ENCODE peak calls at places on chromosomes 16 and 17, in nine cellular contexts. P is heart right ventricle; D is heart left ventricle; J is CD4-positive, alpha-beta T cell; K is tibial nerve; G is cardiac muscle cell; L is BE2C; H is fibroblast of lung; N is PC-9. I is an unnamed sample.
A peak's percentile ranks its signal among the peaks of the same experiment; 100 is the strongest.

GRCh38 chr16:7364054-7364407 is 31.4 kb downstream of the RBFOX1 start:
- DNase-seq in P (no peak), N (no peak), H (no peak), G (no peak), K (no peak), J (no peak), D (no peak), L (no peak), I (no peak)

GRCh38 chr17:14919580-14920160 is 345.5 kb downstream of the PMP22 start:
- DNase-seq in J (no peak), L (no peak), G (no peak), D (no peak), P (no peak), H (no peak), N (no peak), K (no peak), I (no peak)

GRCh38 chr17:51035436-51035835 is 85.2 kb downstream of the SPAG9 start:
- DNase-seq in K (no peak), H (peak; percentile 31), P (no peak), J (no peak), G (peak; percentile 14), L (no peak), D (no peak), N (no peak), I (peak; percentile 74)

GRCh38 chr16:11977206-11978041 is 890 bp downstream of the SNX29 start:
- DNase-seq in J (no peak), L (no peak), P (peak; percentile 23), H (peak; percentile 66), K (peak; percentile 19), G (no peak), N (peak; percentile 48), D (no peak), I (peak; percentile 87)

GRCh38 chr16:118857-119256 is 19.6 kb downstream of the NPRL3 start:
- DNase-seq in H (no peak), L (no peak), P (no peak), D (no peak), G (no peak), J (no peak), K (no peak), N (no peak), I (no peak)

GRCh38 chr17:41666336-41666680 is 22.4 kb upstream of the EIF1 start:
- DNase-seq in G (no peak), D (peak; percentile 60), P (no peak), N (peak; percentile 36), K (no peak), H (peak; percentile 46), J (peak; percentile 65), L (peak; percentile 63), I (no peak)

GRCh38 chr17:50919321-50920040 is 53.3 kb upstream of the TOB1 start:
- DNase-seq in G (peak; percentile 86), L (peak; percentile 97), D (peak; percentile 92), P (peak; percentile 93), H (peak; percentile 79), K (peak; percentile 64), J (peak; percentile 92), N (peak; percentile 95), I (peak; percentile 94)

GRCh38 chr17:73710095-73710592 is 65.9 kb upstream of the SDK2 start:
- DNase-seq in N (no peak), G (peak; percentile 85), J (peak; percentile 49), L (peak; percentile 83), H (peak; percentile 49), K (peak; percentile 85), P (peak; percentile 72), D (peak; percentile 77), I (no peak)

GRCh38 chr17:15092762-15093161 is 172.4 kb downstream of the PMP22 start:
- DNase-seq in G (no peak), N (no peak), L (no peak), H (peak; percentile 32), D (no peak), P (no peak), J (no peak), K (no peak), I (peak; percentile 29)

GRCh38 chr17:67615011-67615561 is 102.7 kb upstream of the NOL11 start:
- DNase-seq in N (no peak), H (no peak), L (no peak), D (no peak), K (no peak), G (no peak), J (no peak), P (no peak), I (no peak)

GRCh38 chr17:75325827-75326586 is 36.8 kb upstream of the SLC25A19 start:
- DNase-seq in D (no peak), G (no peak), J (no peak), N (no peak), P (no peak), L (no peak), K (no peak), H (no peak), I (peak; percentile 75)

GRCh38 chr17:56624315-56624714 is 30.8 kb downstream of the NOG start:
- DNase-seq in N (no peak), G (peak; percentile 35), L (no peak), J (no peak), P (no peak), D (no peak), H (no peak), K (no peak), I (no peak)

GRCh38 chr17:68458260-68459029 is 1.1 kb upstream of the WIPI1 start:
- DNase-seq in P (no peak), G (no peak), J (no peak), H (no peak), L (no peak), K (no peak), D (no peak), N (no peak), I (no peak)

GRCh38 chr17:39939031-39939430 is 11.5 kb downstream of the LRRC3C start:
- DNase-seq in N (no peak), L (no peak), D (no peak), H (no peak), G (no peak), P (no peak), K (no peak), J (no peak), I (no peak)

GRCh38 chr16:66273644-66274334 is 92.7 kb upstream of the CDH5 start:
- DNase-seq in K (peak; percentile 29), H (peak; percentile 35), D (no peak), L (no peak), J (no peak), P (no peak), N (no peak), G (no peak), I (peak; percentile 42)

GRCh38 chr16:66272461-66272860 is 94.0 kb upstream of the CDH5 start:
- DNase-seq in J (no peak), L (no peak), G (no peak), N (no peak), D (no peak), P (no peak), K (no peak), H (no peak), I (no peak)

GRCh38 chr16:66275795-66276428 is 90.6 kb upstream of the CDH5 start:
- DNase-seq in D (no peak), J (no peak), H (peak; percentile 78), P (no peak), N (peak; percentile 63), K (peak; percentile 33), L (peak; percentile 63), G (peak; percentile 68), I (peak; percentile 76)

GRCh38 chr16:66273036-66273435 is 93.5 kb upstream of the CDH5 start:
- DNase-seq in P (no peak), J (no peak), N (no peak), K (no peak), G (no peak), H (no peak), D (no peak), L (no peak), I (no peak)

GRCh38 chr16:66274335-66275110 is 92.0 kb upstream of the CDH5 start:
- DNase-seq in P (no peak), L (no peak), H (peak; percentile 67), K (no peak), N (peak; percentile 62), J (no peak), D (no peak), G (no peak), I (peak; percentile 43)
- TF ChIP-seq CTCF in P (peak; percentile 40), L (peak; percentile 25), H (peak; percentile 51), K (no peak), N (peak; percentile 68), J (peak; percentile 34), D (peak; percentile 13), G (peak; percentile 36), I (peak; percentile 77)

DNA sequence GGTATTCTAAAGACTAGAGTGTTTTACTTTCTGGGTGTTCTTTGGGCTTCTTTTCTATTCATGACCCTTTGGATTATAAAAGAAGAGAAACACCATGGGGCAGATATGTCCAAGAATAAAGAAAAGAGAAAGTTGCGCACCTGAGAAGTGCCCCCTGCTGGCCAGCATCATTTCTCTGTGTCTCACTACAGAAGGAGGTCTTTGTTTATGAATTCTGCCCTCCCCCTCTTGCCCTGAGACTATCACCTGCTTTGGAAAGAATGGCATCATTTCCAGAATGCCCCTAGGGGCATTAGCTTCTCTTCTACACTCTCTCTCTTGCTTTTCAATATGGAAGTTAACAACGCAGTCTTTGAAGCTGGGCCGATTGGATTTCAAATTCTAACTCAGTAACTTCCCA is 45.0 kb downstream of the CDH13 start:
- DNase-seq in G (no peak), H (no peak), P (no peak), D (no peak), K (no peak), N (no peak), L (no peak), J (no peak), I (no peak)
- TF ChIP-seq CTCF in G (peak; percentile 48), H (peak; percentile 35), P (peak; percentile 21), D (peak; percentile 12), K (no peak), N (peak; percentile 37), L (peak; percentile 9), J (peak; percentile 64), I (peak; percentile 80)

GRCh38 chr16:16041196-16041892 is 91.9 kb downstream of the ABCC1 start:
- DNase-seq in H (no peak), P (no peak), K (no peak), J (no peak), L (no peak), N (no peak), D (no peak), G (no peak), I (no peak)

GRCh38 chr16:16045311-16045710 is 95.9 kb downstream of the ABCC1 start:
- DNase-seq in P (no peak), J (no peak), L (no peak), G (no peak), K (no peak), N (peak; percentile 98), D (no peak), H (no peak), I (no peak)

GRCh38 chr16:16045879-16046278 is 96.5 kb downstream of the ABCC1 start:
- DNase-seq in J (no peak), G (peak; percentile 45), P (no peak), N (no peak), D (no peak), L (no peak), K (no peak), H (no peak), I (no peak)

GRCh38 chr16:16038950-16039349 is 89.5 kb downstream of the ABCC1 start:
- DNase-seq in G (no peak), P (no peak), D (no peak), H (no peak), N (no peak), J (no peak), L (no peak), K (no peak), I (no peak)

GRCh38 chr16:16042076-16042475 is 92.7 kb downstream of the ABCC1 start:
- DNase-seq in G (peak; percentile 49), P (peak; percentile 60), N (no peak), H (peak; percentile 86), L (peak; percentile 68), D (no peak), J (no peak), K (no peak), I (peak; percentile 74)
- TF ChIP-seq CTCF in G (no peak), P (no peak), N (no peak), H (no peak), L (no peak), D (no peak), J (no peak), K (no peak), I (no peak)

GRCh38 chr16:29961479-29962343 is at the start of gene TMEM219:
- DNase-seq in G (peak; percentile 93), L (peak; percentile 93), D (peak; percentile 97), P (peak; percentile 92), N (peak; percentile 76), H (peak; percentile 80), K (peak; percentile 76), J (peak; percentile 87), I (peak; percentile 87)
- TF ChIP-seq CTCF in G (peak; percentile 43), L (peak; percentile 40), D (peak; percentile 46), P (peak; percentile 59), N (no peak), H (peak; percentile 41), K (peak; percentile 93), J (peak; percentile 32), I (peak; percentile 73)

I was measured in HFFc6.